ENCODE peak calls at places on chromosomes 16 and 17, in six cellular contexts. S is GM23248, Z is HCT116, N is neural progenitor cell, D is PC-3, P is hepatocyte. W is an unnamed sample.
A peak's percentile ranks its signal among the peaks of the same experiment; 100 is the strongest.

GRCh38 chr16:21276090-21276489 is 2.0 kb downstream of the CRYM start:
- DNase-seq in S (no peak), Z (no peak), P (no peak), N (no peak), D (no peak), W (no peak)

GRCh38 chr17:10034719-10035475 is 129.8 kb upstream of the RCVRN start:
- DNase-seq in N (no peak), P (peak; percentile 32), S (no peak), Z (no peak), D (no peak), W (no peak)

GRCh38 chr17:5237541-5238016 is 2.9 kb upstream of the SCIMP start:
- DNase-seq in N (peak; percentile 77), S (peak; percentile 65), P (peak; percentile 75), Z (peak; percentile 65), D (peak; percentile 60), W (peak; percentile 73)

GRCh38 chr16:22948603-22949368 is 134.8 kb downstream of the HS3ST2 start:
- DNase-seq in N (peak; percentile 81), Z (peak; percentile 82), S (peak; percentile 76), D (peak; percentile 68), P (peak; percentile 38), W (peak; percentile 71)

GRCh38 chr16:35102780-35103403 is 1643.5 kb downstream of the TP53TG3F start:
- DNase-seq in D (no peak), N (no peak), Z (no peak), P (no peak), S (peak; percentile 0), W (no peak)

GRCh38 chr16:89922477-89922883 is 662 bp upstream of the TUBB3 start:
- DNase-seq in N (peak; percentile 75), Z (peak; percentile 82), P (peak; percentile 94), S (peak; percentile 96), D (peak; percentile 84), W (no peak)

GRCh38 chr17:79904865-79905264 is 65.6 kb upstream of the CBX4 start:
- DNase-seq in Z (no peak), P (peak; percentile 2), N (no peak), D (no peak), S (no peak), W (no peak)

GRCh38 chr16:2752035-2752849 is at the start of gene SRRM2:
- DNase-seq in S (peak; percentile 99), D (peak; percentile 89), Z (peak; percentile 93), N (peak; percentile 98), P (peak; percentile 98), W (peak; percentile 98)

GRCh38 chr16:74607967-74608356 is 1.0 kb upstream of the GLG1 start:
- DNase-seq in P (no peak), Z (no peak), S (peak; percentile 56), N (peak; percentile 63), D (no peak), W (no peak)

GRCh38 chr17:82399030-82399429 is 19.1 kb upstream of the HEXD start:
- DNase-seq in Z (no peak), P (peak; percentile 67), S (peak; percentile 92), D (no peak), N (no peak), W (no peak)

GRCh38 chr17:68290268-68290954 is 516 bp downstream of the SLC16A6 start:
- DNase-seq in N (peak; percentile 58), P (peak; percentile 15), D (peak; percentile 54), S (peak; percentile 25), Z (no peak), W (peak; percentile 71)

GRCh38 chr17:79651266-79651665 is 40.4 kb upstream of the RBFOX3 start:
- DNase-seq in S (no peak), N (no peak), P (no peak), Z (no peak), D (no peak), W (no peak)

GRCh38 chr17:6019959-6020358 is 50.2 kb upstream of the WSCD1 start:
- DNase-seq in P (no peak), S (no peak), D (no peak), N (no peak), Z (no peak), W (no peak)

GRCh38 chr16:660459-661183 is 7.3 kb upstream of the RHOT2 start:
- DNase-seq in D (peak; percentile 79), P (peak; percentile 86), S (peak; percentile 59), N (peak; percentile 97), Z (peak; percentile 53), W (peak; percentile 90)

GRCh38 chr16:63789603-63790002 is 1332.3 kb downstream of the CDH11 start:
- DNase-seq in D (peak; percentile 1), N (no peak), S (no peak), Z (no peak), P (no peak), W (peak; percentile 55)
- TF ChIP-seq EZH2 in D (no peak), N (no peak), S (no peak), Z (no peak), P (no peak), W (no peak)

GRCh38 chr16:87365021-87365713 is 18.4 kb downstream of the FBXO31 start:
- DNase-seq in S (no peak), P (no peak), D (no peak), Z (no peak), N (no peak), W (no peak)

GRCh38 chr16:87367556-87367955 is 16.0 kb downstream of the FBXO31 start:
- DNase-seq in S (no peak), P (no peak), N (peak; percentile 1), Z (no peak), D (no peak), W (no peak)

GRCh38 chr16:87366930-87367329 is 16.6 kb downstream of the FBXO31 start:
- DNase-seq in P (no peak), S (no peak), N (no peak), D (no peak), Z (no peak), W (no peak)

GRCh38 chr16:87368029-87368765 is 15.4 kb downstream of the FBXO31 start:
- DNase-seq in S (no peak), D (no peak), Z (no peak), N (no peak), P (no peak), W (no peak)

GRCh38 chr16:87366288-87366687 is 17.3 kb downstream of the FBXO31 start:
- DNase-seq in P (no peak), S (no peak), N (no peak), Z (no peak), D (no peak), W (no peak)
- TF ChIP-seq EZH2phosphoT487 in P (no peak), S (no peak), N (no peak), Z (no peak), D (no peak), W (no peak)

GRCh38 chr17:27155866-27156265 is 138.0 kb upstream of the WSB1 start:
- DNase-seq in N (no peak), S (no peak), Z (no peak), P (no peak), D (no peak), W (no peak)

GRCh38 chr17:27153005-27153404 is 140.9 kb upstream of the WSB1 start:
- DNase-seq in S (peak; percentile 3), N (no peak), D (no peak), Z (no peak), P (no peak), W (no peak)

GRCh38 chr17:27157297-27157696 is 136.6 kb upstream of the WSB1 start:
- DNase-seq in D (no peak), S (no peak), N (no peak), Z (no peak), P (no peak), W (no peak)

GRCh38 chr17:27158390-27158789 is 135.5 kb upstream of the WSB1 start:
- DNase-seq in S (no peak), D (no peak), Z (no peak), N (no peak), P (no peak), W (no peak)

GRCh38 chr17:27157898-27158297 is 136.0 kb upstream of the WSB1 start:
- DNase-seq in P (no peak), S (no peak), D (no peak), N (no peak), Z (no peak), W (no peak)
- H3K9me3 ChIP-seq in P (no peaks in the 10 kb centered on the region), S (no peaks in the 10 kb centered on the region), D (no peaks in the 10 kb centered on the region), N (peaks cover 21% of the 10 kb centered on the region), Z (no peaks in the 10 kb centered on the region), W (no peaks in the 10 kb centered on the region)

DNA sequence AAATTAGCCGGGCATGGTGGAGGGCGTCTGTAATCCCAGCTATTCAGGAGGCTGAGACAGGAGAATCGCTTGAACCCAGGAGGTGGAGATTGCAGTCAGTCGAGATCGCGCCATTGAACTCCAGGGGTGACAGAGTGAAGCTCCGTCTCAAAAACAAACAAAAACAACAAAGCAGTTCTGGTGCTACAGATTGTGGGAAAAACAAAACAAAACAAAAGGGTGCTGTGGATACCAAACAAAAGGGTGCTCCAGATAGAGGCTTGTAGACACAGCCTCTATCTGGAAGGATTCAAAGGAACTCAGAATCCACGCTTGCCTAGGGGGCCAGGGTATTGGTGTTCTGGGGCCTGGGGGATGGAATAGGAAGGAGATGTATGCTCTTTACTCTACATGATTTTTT is 2.5 kb downstream of the MYLK3 start:
- DNase-seq in S (no peak), Z (no peak), N (no peak), D (no peak), P (no peak), W (no peak)
- TF ChIP-seq EZH2 in S (no peak), Z (no peak), N (no peak), D (no peak), P (no peak), W (no peak)

W was measured in MM.1S.